ENCODE peak calls at places on chromosomes 16 and 17, in six cellular contexts. One of them, this sample, is unnamed.
A peak's percentile ranks its signal among the peaks of the same experiment; 100 is the strongest.

GRCh38 chr16:64440421-64440831 is 681.4 kb downstream of the CDH11 start:
- DNase-seq in stimulated activated CD8-positive, alpha-beta memory T cell treated with anti-CD3 and anti-CD28 coated beads, Interleukin-7, amount 100 ng/mL, for 48 hours: no peak
- DNase-seq in mesendoderm: no peak
- DNase-seq in GF-D8: no peak
- DNase-seq in psoas muscle: peak; percentile 60
- DNase-seq in iris pigment epithelial cell: peak; percentile 95
- DNase-seq in this sample: peak; percentile 99

GRCh38 chr16:5490499-5490898 is 392.9 kb upstream of the EEF2KMT start:
- DNase-seq in stimulated activated CD8-positive, alpha-beta memory T cell treated with anti-CD3 and anti-CD28 coated beads, Interleukin-7, amount 100 ng/mL, for 48 hours: no peak
- DNase-seq in mesendoderm: peak; percentile 58
- DNase-seq in GF-D8: no peak
- DNase-seq in psoas muscle: peak; percentile 22
- DNase-seq in iris pigment epithelial cell: no peak
- DNase-seq in this sample: no peak

GRCh38 chr17:77140878-77141767 is at the start of gene SEC14L1:
- DNase-seq in stimulated activated CD8-positive, alpha-beta memory T cell treated with anti-CD3 and anti-CD28 coated beads, Interleukin-7, amount 100 ng/mL, for 48 hours: no peak
- DNase-seq in mesendoderm: peak; percentile 85
- DNase-seq in GF-D8: no peak
- DNase-seq in psoas muscle: peak; percentile 55
- DNase-seq in iris pigment epithelial cell: no peak
- DNase-seq in this sample: no peak

GRCh38 chr17:56009795-56010715 is 143.2 kb upstream of the ANKFN1 start:
- DNase-seq in stimulated activated CD8-positive, alpha-beta memory T cell treated with anti-CD3 and anti-CD28 coated beads, Interleukin-7, amount 100 ng/mL, for 48 hours: no peak
- DNase-seq in mesendoderm: peak; percentile 29
- DNase-seq in GF-D8: no peak
- DNase-seq in psoas muscle: no peak
- DNase-seq in iris pigment epithelial cell: no peak
- DNase-seq in this sample: no peak

GRCh38 chr16:27703545-27703944 is 153.6 kb downstream of the KATNIP start:
- DNase-seq in stimulated activated CD8-positive, alpha-beta memory T cell treated with anti-CD3 and anti-CD28 coated beads, Interleukin-7, amount 100 ng/mL, for 48 hours: no peak
- DNase-seq in mesendoderm: no peak
- DNase-seq in GF-D8: no peak
- DNase-seq in psoas muscle: no peak
- DNase-seq in iris pigment epithelial cell: peak; percentile 55
- DNase-seq in this sample: no peak

GRCh38 chr16:30030841-30031413 is at the start of gene TLCD3B:
- DNase-seq in stimulated activated CD8-positive, alpha-beta memory T cell treated with anti-CD3 and anti-CD28 coated beads, Interleukin-7, amount 100 ng/mL, for 48 hours: no peak
- DNase-seq in mesendoderm: peak; percentile 58
- DNase-seq in GF-D8: no peak
- DNase-seq in psoas muscle: no peak
- DNase-seq in iris pigment epithelial cell: no peak
- DNase-seq in this sample: no peak

GRCh38 chr17:81037783-81038733 is 3.1 kb downstream of the BAIAP2 start:
- DNase-seq in stimulated activated CD8-positive, alpha-beta memory T cell treated with anti-CD3 and anti-CD28 coated beads, Interleukin-7, amount 100 ng/mL, for 48 hours: no peak
- DNase-seq in mesendoderm: peak; percentile 40
- DNase-seq in GF-D8: no peak
- DNase-seq in psoas muscle: no peak
- DNase-seq in iris pigment epithelial cell: no peak
- DNase-seq in this sample: no peak

GRCh38 chr17:35448214-35448898 is at the start of gene SLFN13:
- DNase-seq in stimulated activated CD8-positive, alpha-beta memory T cell treated with anti-CD3 and anti-CD28 coated beads, Interleukin-7, amount 100 ng/mL, for 48 hours: peak; percentile 89
- DNase-seq in mesendoderm: peak; percentile 97
- DNase-seq in GF-D8: peak; percentile 69
- DNase-seq in psoas muscle: peak; percentile 73
- DNase-seq in iris pigment epithelial cell: peak; percentile 79
- DNase-seq in this sample: no peak

GRCh38 chr16:67278773-67279295 is 498 bp upstream of the PLEKHG4 start:
- DNase-seq in stimulated activated CD8-positive, alpha-beta memory T cell treated with anti-CD3 and anti-CD28 coated beads, Interleukin-7, amount 100 ng/mL, for 48 hours: no peak
- DNase-seq in mesendoderm: peak; percentile 38
- DNase-seq in GF-D8: no peak
- DNase-seq in psoas muscle: peak; percentile 37
- DNase-seq in iris pigment epithelial cell: no peak
- DNase-seq in this sample: no peak

GRCh38 chr16:81500833-81501521 is 56.4 kb downstream of the CMIP start:
- DNase-seq in stimulated activated CD8-positive, alpha-beta memory T cell treated with anti-CD3 and anti-CD28 coated beads, Interleukin-7, amount 100 ng/mL, for 48 hours: no peak
- DNase-seq in mesendoderm: no peak
- DNase-seq in GF-D8: peak; percentile 88
- DNase-seq in psoas muscle: no peak
- DNase-seq in iris pigment epithelial cell: peak; percentile 87
- DNase-seq in this sample: peak; percentile 83

GRCh38 chr17:18229771-18230170 is 4.3 kb downstream of the LLGL1 start:
- DNase-seq in stimulated activated CD8-positive, alpha-beta memory T cell treated with anti-CD3 and anti-CD28 coated beads, Interleukin-7, amount 100 ng/mL, for 48 hours: no peak
- DNase-seq in mesendoderm: no peak
- DNase-seq in GF-D8: no peak
- DNase-seq in psoas muscle: no peak
- DNase-seq in iris pigment epithelial cell: no peak
- DNase-seq in this sample: no peak

GRCh38 chr17:48498168-48498840 is 32.5 kb downstream of the HOXB1 start:
- DNase-seq in stimulated activated CD8-positive, alpha-beta memory T cell treated with anti-CD3 and anti-CD28 coated beads, Interleukin-7, amount 100 ng/mL, for 48 hours: no peak
- DNase-seq in mesendoderm: peak; percentile 54
- DNase-seq in GF-D8: no peak
- DNase-seq in psoas muscle: no peak
- DNase-seq in iris pigment epithelial cell: no peak
- DNase-seq in this sample: no peak

GRCh38 chr17:29620779-29621500 is 1.8 kb downstream of the CORO6 start:
- DNase-seq in stimulated activated CD8-positive, alpha-beta memory T cell treated with anti-CD3 and anti-CD28 coated beads, Interleukin-7, amount 100 ng/mL, for 48 hours: no peak
- DNase-seq in mesendoderm: no peak
- DNase-seq in GF-D8: no peak
- DNase-seq in psoas muscle: no peak
- DNase-seq in iris pigment epithelial cell: no peak
- DNase-seq in this sample: no peak

GRCh38 chr17:17682293-17682736 is 1.1 kb downstream of the RAI1 start:
- DNase-seq in stimulated activated CD8-positive, alpha-beta memory T cell treated with anti-CD3 and anti-CD28 coated beads, Interleukin-7, amount 100 ng/mL, for 48 hours: no peak
- DNase-seq in mesendoderm: no peak
- DNase-seq in GF-D8: no peak
- DNase-seq in psoas muscle: peak; percentile 55
- DNase-seq in iris pigment epithelial cell: peak; percentile 49
- DNase-seq in this sample: no peak

GRCh38 chr16:51039638-51040331 is 111.3 kb downstream of the SALL1 start:
- DNase-seq in stimulated activated CD8-positive, alpha-beta memory T cell treated with anti-CD3 and anti-CD28 coated beads, Interleukin-7, amount 100 ng/mL, for 48 hours: no peak
- DNase-seq in mesendoderm: no peak
- DNase-seq in GF-D8: no peak
- DNase-seq in psoas muscle: no peak
- DNase-seq in iris pigment epithelial cell: no peak
- DNase-seq in this sample: no peak

GRCh38 chr17:19561697-19562318 is 28.2 kb downstream of the SLC47A1 start:
- DNase-seq in stimulated activated CD8-positive, alpha-beta memory T cell treated with anti-CD3 and anti-CD28 coated beads, Interleukin-7, amount 100 ng/mL, for 48 hours: no peak
- DNase-seq in mesendoderm: no peak
- DNase-seq in GF-D8: no peak
- DNase-seq in psoas muscle: no peak
- DNase-seq in iris pigment epithelial cell: no peak
- DNase-seq in this sample: no peak

GRCh38 chr16:55118701-55119260 is 188.1 kb downstream of the IRX5 start:
- DNase-seq in stimulated activated CD8-positive, alpha-beta memory T cell treated with anti-CD3 and anti-CD28 coated beads, Interleukin-7, amount 100 ng/mL, for 48 hours: no peak
- DNase-seq in mesendoderm: no peak
- DNase-seq in GF-D8: no peak
- DNase-seq in psoas muscle: no peak
- DNase-seq in iris pigment epithelial cell: no peak
- DNase-seq in this sample: no peak

GRCh38 chr16:85912271-85912974 is 13.5 kb downstream of the IRF8 start:
- DNase-seq in stimulated activated CD8-positive, alpha-beta memory T cell treated with anti-CD3 and anti-CD28 coated beads, Interleukin-7, amount 100 ng/mL, for 48 hours: no peak
- DNase-seq in mesendoderm: no peak
- DNase-seq in GF-D8: no peak
- DNase-seq in psoas muscle: no peak
- DNase-seq in iris pigment epithelial cell: peak; percentile 97
- DNase-seq in this sample: no peak

GRCh38 chr17:18981385-18981641 is 23.3 kb downstream of the FAM83G start:
- DNase-seq in stimulated activated CD8-positive, alpha-beta memory T cell treated with anti-CD3 and anti-CD28 coated beads, Interleukin-7, amount 100 ng/mL, for 48 hours: no peak
- DNase-seq in mesendoderm: no peak
- DNase-seq in GF-D8: no peak
- DNase-seq in psoas muscle: no peak
- DNase-seq in iris pigment epithelial cell: no peak
- DNase-seq in this sample: no peak

GRCh38 chr16:57525761-57526160 is 10.6 kb downstream of the CCDC102A start:
- DNase-seq in stimulated activated CD8-positive, alpha-beta memory T cell treated with anti-CD3 and anti-CD28 coated beads, Interleukin-7, amount 100 ng/mL, for 48 hours: no peak
- DNase-seq in mesendoderm: no peak
- DNase-seq in GF-D8: no peak
- DNase-seq in psoas muscle: no peak
- DNase-seq in iris pigment epithelial cell: no peak
- DNase-seq in this sample: no peak

GRCh38 chr17:48995332-48995870 is 1.8 kb upstream of the IGF2BP1 start:
- DNase-seq in stimulated activated CD8-positive, alpha-beta memory T cell treated with anti-CD3 and anti-CD28 coated beads, Interleukin-7, amount 100 ng/mL, for 48 hours: no peak
- DNase-seq in mesendoderm: peak; percentile 93
- DNase-seq in GF-D8: no peak
- DNase-seq in psoas muscle: no peak
- DNase-seq in iris pigment epithelial cell: no peak
- DNase-seq in this sample: no peak

GRCh38 chr16:678209-678857 is 1.9 kb upstream of the STUB1 start:
- DNase-seq in stimulated activated CD8-positive, alpha-beta memory T cell treated with anti-CD3 and anti-CD28 coated beads, Interleukin-7, amount 100 ng/mL, for 48 hours: no peak
- DNase-seq in mesendoderm: no peak
- DNase-seq in GF-D8: no peak
- DNase-seq in psoas muscle: no peak
- DNase-seq in iris pigment epithelial cell: no peak
- DNase-seq in this sample: no peak

GRCh38 chr16:79607587-79607986 is 7.0 kb upstream of the MAF start:
- DNase-seq in stimulated activated CD8-positive, alpha-beta memory T cell treated with anti-CD3 and anti-CD28 coated beads, Interleukin-7, amount 100 ng/mL, for 48 hours: no peak
- DNase-seq in mesendoderm: peak; percentile 43
- DNase-seq in GF-D8: no peak
- DNase-seq in psoas muscle: no peak
- DNase-seq in iris pigment epithelial cell: peak; percentile 57
- DNase-seq in this sample: no peak

GRCh38 chr16:15639061-15639568 is 3.8 kb downstream of the MARF1 start:
- DNase-seq in stimulated activated CD8-positive, alpha-beta memory T cell treated with anti-CD3 and anti-CD28 coated beads, Interleukin-7, amount 100 ng/mL, for 48 hours: no peak
- DNase-seq in mesendoderm: no peak
- DNase-seq in GF-D8: no peak
- DNase-seq in psoas muscle: no peak
- DNase-seq in iris pigment epithelial cell: no peak
- DNase-seq in this sample: no peak

GRCh38 chr17:45432405-45433113 is at the start of gene ARHGAP27:
- DNase-seq in stimulated activated CD8-positive, alpha-beta memory T cell treated with anti-CD3 and anti-CD28 coated beads, Interleukin-7, amount 100 ng/mL, for 48 hours: no peak
- DNase-seq in mesendoderm: peak; percentile 49
- DNase-seq in GF-D8: peak; percentile 47
- DNase-seq in psoas muscle: peak; percentile 62
- DNase-seq in iris pigment epithelial cell: no peak
- DNase-seq in this sample: no peak

GRCh38 chr16:20899503-20900298 is 457 bp downstream of the DCUN1D3 start:
- DNase-seq in stimulated activated CD8-positive, alpha-beta memory T cell treated with anti-CD3 and anti-CD28 coated beads, Interleukin-7, amount 100 ng/mL, for 48 hours: no peak
- DNase-seq in mesendoderm: peak; percentile 29
- DNase-seq in GF-D8: peak; percentile 9
- DNase-seq in psoas muscle: no peak
- DNase-seq in iris pigment epithelial cell: no peak
- DNase-seq in this sample: no peak

GRCh38 chr16:86697715-86698114 is 119.4 kb downstream of the FOXL1 start:
- DNase-seq in stimulated activated CD8-positive, alpha-beta memory T cell treated with anti-CD3 and anti-CD28 coated beads, Interleukin-7, amount 100 ng/mL, for 48 hours: no peak
- DNase-seq in mesendoderm: no peak
- DNase-seq in GF-D8: no peak
- DNase-seq in psoas muscle: no peak
- DNase-seq in iris pigment epithelial cell: peak; percentile 56
- DNase-seq in this sample: no peak

GRCh38 chr16:55691771-55692170 is 36.0 kb downstream of the SLC6A2 start:
- DNase-seq in stimulated activated CD8-positive, alpha-beta memory T cell treated with anti-CD3 and anti-CD28 coated beads, Interleukin-7, amount 100 ng/mL, for 48 hours: no peak
- DNase-seq in mesendoderm: no peak
- DNase-seq in GF-D8: no peak
- DNase-seq in psoas muscle: no peak
- DNase-seq in iris pigment epithelial cell: no peak
- DNase-seq in this sample: no peak

This sample was measured in GM04503.